ENCODE peak calls at places on chromosomes 3 and 15, in four cellular contexts. K, S, M and A are unnamed samples.
A peak's percentile ranks its signal among the peaks of the same experiment; 100 is the strongest.

GRCh38 chr3:139934557-139935070 is 371 bp upstream of the CLSTN2 start:
- DNase-seq in K (no peak), S (no peak), M (no peak), A (peak; percentile 85)

GRCh38 chr15:52406601-52407000 is 111.0 kb upstream of the MYO5C start:
- DNase-seq in K (no peak), S (no peak), M (no peak), A (no peak)

GRCh38 chr3:141556034-141556433 is 69.2 kb downstream of the RASA2 start:
- DNase-seq in K (no peak), S (no peak), M (no peak), A (no peak)

GRCh38 chr15:58224068-58224467 is 85.9 kb downstream of the AQP9 start:
- DNase-seq in K (no peak), S (no peak), M (peak; percentile 62), A (no peak)

GRCh38 chr15:41332788-41333527 is at the start of gene NUSAP1:
- DNase-seq in K (peak; percentile 37), S (no peak), M (no peak), A (no peak)

GRCh38 chr3:110414851-110415250 is 656.8 kb upstream of the NECTIN3 start:
- DNase-seq in K (no peak), S (no peak), M (no peak), A (no peak)

GRCh38 chr15:69760890-69761568 is 308.4 kb downstream of the RPLP1 start:
- DNase-seq in K (peak; percentile 87), S (peak; percentile 66), M (peak; percentile 25), A (no peak)

GRCh38 chr15:99062226-99062625 is 42.7 kb upstream of the SYNM start:
- DNase-seq in K (no peak), S (no peak), M (no peak), A (no peak)

GRCh38 chr15:70266412-70267089 is 168.8 kb upstream of the TLE3 start:
- DNase-seq in K (peak; percentile 21), S (no peak), M (peak; percentile 72), A (no peak)

GRCh38 chr3:107285197-107285596 is 92.0 kb upstream of the CCDC54 start:
- DNase-seq in K (no peak), S (no peak), M (no peak), A (peak; percentile 39)

GRCh38 chr15:60006808-60007346 is 2.8 kb downstream of the FOXB1 start:
- DNase-seq in K (no peak), S (no peak), M (no peak), A (peak; percentile 42)

GRCh38 chr3:157533298-157533870 is 30.2 kb upstream of the VEPH1 start:
- DNase-seq in K (no peak), S (no peak), M (no peak), A (no peak)

GRCh38 chr3:174253221-174253620 is 605.9 kb upstream of the NAALADL2 start:
- DNase-seq in K (no peak), S (no peak), M (no peak), A (no peak)

GRCh38 chr3:69558912-69559311 is 173.0 kb upstream of the FRMD4B start:
- DNase-seq in K (no peak), S (no peak), M (peak; percentile 73), A (no peak)

GRCh38 chr15:70196314-70197291 is 98.9 kb upstream of the TLE3 start:
- DNase-seq in K (no peak), S (no peak), M (peak; percentile 98), A (peak; percentile 94)

GRCh38 chr15:91408476-91409076 is 308.5 kb downstream of the SV2B start:
- DNase-seq in K (no peak), S (no peak), M (no peak), A (peak; percentile 6)

GRCh38 chr15:101121511-101122090 is 130.2 kb downstream of the CHSY1 start:
- DNase-seq in K (peak; percentile 10), S (no peak), M (peak; percentile 37), A (peak; percentile 61)

GRCh38 chr3:100164730-100165129 is 50.4 kb upstream of the FILIP1L start:
- DNase-seq in K (no peak), S (no peak), M (no peak), A (no peak)

GRCh38 chr15:92829875-92830274 is 70.2 kb upstream of the CHD2 start:
- DNase-seq in K (no peak), S (no peak), M (no peak), A (no peak)
- H3K27ac ChIP-seq in K (no peak overlapping the region), S (no peak overlapping the region), M (peak overlapping the region; percentile 60), A (peak overlapping the region; percentile 64)

DNA sequence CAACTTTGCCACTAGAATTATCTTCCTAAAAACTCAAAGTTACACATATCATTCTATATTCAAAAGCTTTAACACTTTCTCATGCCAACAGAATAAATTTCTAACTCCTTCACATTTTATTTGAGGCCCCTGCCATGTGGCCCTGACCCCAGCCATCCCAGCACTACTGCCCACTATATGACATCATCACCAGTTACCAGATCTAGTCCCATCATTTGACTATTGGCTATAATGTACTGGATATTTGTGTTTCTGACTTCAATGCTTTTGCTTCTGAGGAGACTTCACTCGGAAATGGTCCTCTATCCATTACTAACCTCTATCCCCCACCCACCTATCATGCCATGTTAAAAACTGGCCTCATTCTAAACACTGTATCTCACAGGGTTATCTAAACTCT is 23.6 kb downstream of the UBE3A start:
- DNase-seq in K (no peak), S (no peak), M (no peak), A (no peak)
- H3K9me3 ChIP-seq in K (no peaks in the 10 kb centered on the region), S (peaks cover 4% of the 10 kb centered on the region), M (no peaks in the 10 kb centered on the region), A (no peaks in the 10 kb centered on the region)

DNA sequence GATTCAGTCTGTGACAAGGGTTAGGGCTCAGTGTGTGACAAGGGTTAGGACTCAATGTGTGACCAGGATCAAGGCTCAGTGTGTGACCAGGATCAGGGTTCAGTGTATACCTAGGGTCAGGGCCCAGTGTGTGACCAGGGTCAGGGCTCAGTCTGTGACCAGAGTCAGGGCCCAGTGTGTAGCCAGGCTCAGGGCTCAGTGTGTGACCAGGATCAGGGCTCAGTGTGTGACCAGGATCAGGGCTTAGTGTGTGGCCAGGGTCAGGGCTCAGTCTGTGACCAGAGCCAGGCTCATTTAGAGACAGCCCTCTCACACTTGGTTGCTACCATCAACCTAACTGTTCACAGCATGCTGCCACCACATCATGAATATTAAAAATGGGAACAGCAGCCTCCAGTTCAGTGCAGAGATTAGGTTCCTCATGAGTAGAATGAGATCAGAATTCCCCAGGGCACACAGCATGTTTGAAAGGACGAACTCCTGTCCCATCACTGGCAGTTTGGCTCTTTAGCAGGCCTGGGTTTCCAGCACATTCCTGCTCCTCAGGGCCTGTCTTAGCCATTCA is 24.3 kb downstream of the LOXL1 start:
- DNase-seq in K (no peak), S (no peak), M (no peak), A (no peak)
- H3K27ac ChIP-seq in K (no peak overlapping the region), S (no peak overlapping the region), M (peak overlapping the region; percentile 99), A (no peak overlapping the region)

GRCh38 chr3:38758557-38758956 is 57.5 kb downstream of the SCN10A start:
- DNase-seq in K (no peak), S (no peak), M (no peak), A (no peak)
- H3K9me3 ChIP-seq in K (no peaks in the 10 kb centered on the region), S (no peaks in the 10 kb centered on the region), M (no peaks in the 10 kb centered on the region), A (no peaks in the 10 kb centered on the region)

GRCh38 chr3:13011369-13012227 is 61.6 kb downstream of the IQSEC1 start:
- DNase-seq in K (peak; percentile 88), S (peak; percentile 72), M (no peak), A (peak; percentile 49)
- H3K27ac ChIP-seq in K (peak overlapping the region; percentile 95), S (peak overlapping the region; percentile 74), M (peak overlapping the region; percentile 77), A (no peak overlapping the region)

GRCh38 chr15:25182098-25182478 is 227.3 kb downstream of the SNRPN start:
- DNase-seq in K (no peak), S (no peak), M (no peak), A (no peak)

GRCh38 chr15:25178835-25179672 is 224.3 kb downstream of the SNRPN start:
- DNase-seq in K (no peak), S (no peak), M (peak; percentile 10), A (no peak)

GRCh38 chr15:25179673-25180511 is 225.1 kb downstream of the SNRPN start:
- DNase-seq in K (no peak), S (no peak), M (peak; percentile 11), A (no peak)

GRCh38 chr15:25181290-25182097 is 226.7 kb downstream of the SNRPN start:
- DNase-seq in K (no peak), S (no peak), M (peak; percentile 14), A (no peak)

DNA sequence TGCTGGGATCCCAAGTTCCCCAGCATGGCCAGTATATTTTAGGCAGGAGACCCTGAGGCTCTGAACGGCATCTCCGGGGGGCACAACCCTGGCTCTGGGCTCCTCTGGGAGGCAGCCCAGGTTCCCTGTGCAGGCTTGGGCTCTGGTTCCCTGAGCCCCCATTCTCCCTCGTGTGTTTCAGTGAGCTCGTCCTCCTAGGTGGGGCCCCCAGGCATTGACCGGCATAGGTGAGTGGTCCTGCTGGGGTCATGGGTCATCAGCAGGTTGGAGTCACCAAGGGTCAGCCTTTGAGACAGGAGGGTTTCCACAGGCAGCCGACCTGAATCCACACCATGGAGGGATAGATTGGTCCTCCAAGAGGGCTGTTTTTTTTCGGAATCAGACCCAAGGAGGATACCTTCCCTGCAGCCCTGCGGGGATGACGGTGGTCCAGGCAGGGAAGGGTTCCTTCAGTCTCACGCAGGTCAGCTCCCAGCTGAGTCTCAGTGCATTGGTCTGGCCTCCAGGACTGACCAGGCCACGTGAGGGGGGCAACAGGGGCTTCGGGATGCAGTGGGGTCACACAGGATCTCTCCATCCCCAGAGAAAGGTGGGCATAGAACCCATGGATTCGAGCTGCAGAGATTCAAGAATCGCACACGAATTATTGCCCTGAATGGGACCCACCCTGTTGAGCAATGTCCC is 226.0 kb downstream of the SNRPN start:
- DNase-seq in K (no peak), S (no peak), M (peak; percentile 6), A (no peak)
- H3K9me3 ChIP-seq in K (no peaks in the 10 kb centered on the region), S (no peaks in the 10 kb centered on the region), M (peaks cover 78% of the 10 kb centered on the region), A (no peaks in the 10 kb centered on the region)

GRCh38 chr3:132286035-132286434 is 31.2 kb upstream of the ACP3 start:
- DNase-seq in K (no peak), S (no peak), M (no peak), A (no peak)
- H3K27ac ChIP-seq in K (no peak overlapping the region), S (no peak overlapping the region), M (no peak overlapping the region), A (no peak overlapping the region)

GRCh38 chr15:25416693-25417092 is 22.1 kb downstream of the UBE3A start:
- DNase-seq in K (no peak), S (no peak), M (no peak), A (peak; percentile 34)
- H3K9me3 ChIP-seq in K (no peaks in the 10 kb centered on the region), S (peaks cover 4% of the 10 kb centered on the region), M (no peaks in the 10 kb centered on the region), A (no peaks in the 10 kb centered on the region)